ENCODE peak calls at places on chromosomes 11 and 22, in six cellular contexts. One of them, this sample, is unnamed.

GRCh38 chr22:39723463-39723862 is 152.9 kb downstream of the CACNA1I start:
- DNase-seq in body of pancreas: no peak
- DNase-seq in GM12891: no peak
- DNase-seq in memory B cell: no peak
- DNase-seq in hepatic stellate cell: no peak
- DNase-seq in lower lobe of right lung: no peak
- DNase-seq in this sample: peak; percentile 64

GRCh38 chr22:37609240-37610152 is 862 bp downstream of the GGA1 start:
- DNase-seq in lower lobe of right lung: no peak
- DNase-seq in GM12891: no peak
- DNase-seq in memory B cell: no peak
- DNase-seq in hepatic stellate cell: peak; percentile 62
- DNase-seq in body of pancreas: no peak
- DNase-seq in this sample: no peak

GRCh38 chr11:117441146-117441975 is 113.7 kb downstream of the CEP164 start:
- DNase-seq in body of pancreas: no peak
- DNase-seq in GM12891: no peak
- DNase-seq in memory B cell: no peak
- DNase-seq in lower lobe of right lung: no peak
- DNase-seq in hepatic stellate cell: no peak
- DNase-seq in this sample: peak; percentile 70

GRCh38 chr11:106524446-106524845 is 447.0 kb downstream of the AASDHPPT start:
- DNase-seq in GM12891: no peak
- DNase-seq in memory B cell: no peak
- DNase-seq in body of pancreas: no peak
- DNase-seq in hepatic stellate cell: no peak
- DNase-seq in lower lobe of right lung: no peak
- DNase-seq in this sample: no peak

GRCh38 chr11:14500181-14500651 is 605 bp upstream of the COPB1 start:
- DNase-seq in lower lobe of right lung: peak; percentile 66
- DNase-seq in hepatic stellate cell: peak; percentile 37
- DNase-seq in memory B cell: peak; percentile 30
- DNase-seq in GM12891: peak; percentile 25
- DNase-seq in body of pancreas: peak; percentile 68
- DNase-seq in this sample: no peak

GRCh38 chr11:94728541-94728940 is 39.6 kb upstream of the AMOTL1 start:
- DNase-seq in memory B cell: no peak
- DNase-seq in GM12891: no peak
- DNase-seq in lower lobe of right lung: no peak
- DNase-seq in hepatic stellate cell: no peak
- DNase-seq in body of pancreas: no peak
- DNase-seq in this sample: no peak

GRCh38 chr22:35830305-35830704 is 112.6 kb downstream of the APOL5 start:
- DNase-seq in lower lobe of right lung: no peak
- DNase-seq in memory B cell: no peak
- DNase-seq in hepatic stellate cell: no peak
- DNase-seq in body of pancreas: no peak
- DNase-seq in GM12891: no peak
- DNase-seq in this sample: no peak

GRCh38 chr22:49301398-49302149 is 526.1 kb downstream of the BRD1 start:
- DNase-seq in memory B cell: no peak
- DNase-seq in hepatic stellate cell: no peak
- DNase-seq in lower lobe of right lung: no peak
- DNase-seq in body of pancreas: no peak
- DNase-seq in GM12891: no peak
- DNase-seq in this sample: peak; percentile 72

GRCh38 chr11:107898270-107898669 is 30.0 kb upstream of the RAB39A start:
- DNase-seq in lower lobe of right lung: no peak
- DNase-seq in memory B cell: no peak
- DNase-seq in hepatic stellate cell: peak; percentile 45
- DNase-seq in body of pancreas: peak; percentile 2
- DNase-seq in GM12891: no peak
- DNase-seq in this sample: no peak

GRCh38 chr11:15232496-15232895 is 117.8 kb downstream of the INSC start:
- DNase-seq in GM12891: no peak
- DNase-seq in hepatic stellate cell: no peak
- DNase-seq in lower lobe of right lung: no peak
- DNase-seq in body of pancreas: no peak
- DNase-seq in memory B cell: no peak
- DNase-seq in this sample: no peak

GRCh38 chr22:36839356-36840073 is 21.3 kb upstream of the NCF4 start:
- DNase-seq in lower lobe of right lung: no peak
- DNase-seq in hepatic stellate cell: no peak
- DNase-seq in GM12891: no peak
- DNase-seq in memory B cell: peak; percentile 30
- DNase-seq in body of pancreas: no peak
- DNase-seq in this sample: no peak

GRCh38 chr22:35477911-35478582 is 62.6 kb upstream of the RASD2 start:
- DNase-seq in GM12891: no peak
- DNase-seq in body of pancreas: peak; percentile 68
- DNase-seq in hepatic stellate cell: peak; percentile 72
- DNase-seq in memory B cell: no peak
- DNase-seq in lower lobe of right lung: no peak
- DNase-seq in this sample: peak; percentile 86

This sample was measured in posterior vena cava.